ENCODE peak calls at places on chromosomes 2 and 18, in five cellular contexts. L, N, P, Q and S are unnamed samples.

GRCh38 chr18:80145191-80145799 is 36.2 kb downstream of the ADNP2 start:
- DNase-seq in N (no peak), Q (no peak), P (no peak), L (no peak), S (no peak)

GRCh38 chr2:9895669-9896068 is 52.4 kb downstream of the TAF1B start:
- DNase-seq in P (no peak), Q (no peak), L (no peak), N (no peak), S (no peak)

GRCh38 chr2:16656087-16656486 is 9.5 kb downstream of the CYRIA start:
- DNase-seq in Q (no peak), L (no peak), N (no peak), P (no peak), S (no peak)

GRCh38 chr2:170930132-170931109 is 1.4 kb downstream of the GORASP2 start:
- DNase-seq in P (peak), L (no peak), Q (peak), N (no peak), S (peak)

GRCh38 chr2:11629851-11630250 is 40.1 kb downstream of the NTSR2 start:
- DNase-seq in L (no peak), P (no peak), N (no peak), Q (no peak), S (no peak)

GRCh38 chr18:54717673-54718435 is 110.4 kb upstream of the RAB27B start:
- DNase-seq in Q (peak), L (no peak), N (no peak), P (no peak), S (peak)

GRCh38 chr18:6211174-6211504 is 203.6 kb downstream of the L3MBTL4 start:
- DNase-seq in Q (no peak), P (no peak), N (no peak), L (no peak), S (no peak)

GRCh38 chr2:43212931-43213330 is 13.5 kb downstream of the ZFP36L2 start:
- DNase-seq in N (no peak), P (no peak), Q (no peak), L (peak), S (no peak)

GRCh38 chr2:206116278-206116677 is 30.3 kb upstream of the INO80D start:
- DNase-seq in L (no peak), P (no peak), N (no peak), Q (no peak), S (no peak)

GRCh38 chr2:153105829-153106578 is 372.6 kb downstream of the RPRM start:
- DNase-seq in P (no peak), Q (no peak), L (no peak), N (no peak), S (no peak)

GRCh38 chr2:223853425-223853837 is 16.0 kb upstream of the AP1S3 start:
- DNase-seq in N (no peak), L (no peak), P (no peak), Q (no peak), S (no peak)

GRCh38 chr2:223856021-223856420 is 18.6 kb upstream of the AP1S3 start:
- DNase-seq in L (no peak), P (no peak), N (no peak), Q (no peak), S (no peak)

GRCh38 chr2:223856584-223856983 is 19.2 kb upstream of the AP1S3 start:
- DNase-seq in Q (no peak), N (no peak), L (no peak), P (no peak), S (no peak)

GRCh38 chr2:223855426-223855825 is 18.0 kb upstream of the AP1S3 start:
- DNase-seq in L (no peak), P (no peak), Q (no peak), N (no peak), S (peak)

DNA sequence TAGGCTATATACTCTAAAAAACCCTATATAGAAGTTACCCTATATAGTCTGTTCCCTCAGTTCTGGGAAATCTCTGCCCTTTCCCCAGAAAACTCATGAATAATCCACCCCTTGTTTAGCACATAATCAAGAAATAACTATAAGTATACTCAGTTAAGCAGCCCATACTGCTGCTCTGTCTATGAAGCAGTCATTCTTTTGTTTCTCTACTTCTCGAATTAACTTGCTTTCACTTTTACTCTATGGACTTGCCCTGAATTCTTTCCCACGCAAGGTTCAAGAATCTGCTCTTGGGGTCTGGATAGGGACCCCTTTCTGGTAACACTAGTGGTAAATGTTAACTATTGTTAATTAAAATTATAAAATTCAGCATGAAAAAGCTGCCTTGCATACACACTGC is 17.4 kb upstream of the AP1S3 start:
- DNase-seq in P (no peak), L (no peak), Q (no peak), N (no peak), S (no peak)
- TF ChIP-seq CTCF in P (no peak), L (no peak), Q (no peak), N (no peak), S (no peak)

DNA sequence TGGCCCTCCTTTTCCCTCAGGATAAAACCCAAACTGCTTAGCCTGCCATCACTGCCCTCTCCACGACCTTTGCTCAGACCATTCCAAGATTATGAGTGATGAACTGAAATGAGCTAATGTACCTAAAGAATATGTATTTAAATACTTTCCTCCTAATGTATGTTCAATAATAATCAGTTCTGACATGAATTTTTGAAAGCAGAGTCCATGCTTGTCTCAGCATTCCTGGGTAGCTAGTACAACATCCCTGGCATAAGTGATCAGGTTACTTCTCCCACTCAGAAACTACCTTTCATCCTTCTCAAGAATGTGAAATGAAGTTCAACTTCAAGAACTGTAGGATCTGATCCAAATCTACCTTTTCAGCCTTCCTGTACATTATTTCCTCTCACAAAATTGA is 103.6 kb downstream of the UNC80 start:
- DNase-seq in Q (no peak), N (no peak), L (no peak), P (no peak), S (no peak)
- TF ChIP-seq CTCF in Q (no peak), N (no peak), L (no peak), P (no peak), S (no peak)

GRCh38 chr2:204551464-204551863 is 6.2 kb downstream of the PARD3B start:
- DNase-seq in P (no peak), Q (no peak), N (no peak), L (no peak), S (no peak)
- TF ChIP-seq CTCF in P (no peak), Q (no peak), N (no peak), L (no peak), S (no peak)

GRCh38 chr18:9188359-9189231 is 52.0 kb downstream of the ANKRD12 start:
- DNase-seq in L (no peak), P (no peak), Q (no peak), N (no peak), S (no peak)

GRCh38 chr18:9196568-9196967 is 60.0 kb downstream of the ANKRD12 start:
- DNase-seq in L (no peak), P (no peak), Q (no peak), N (no peak), S (no peak)

GRCh38 chr18:9191658-9192256 is 55.2 kb downstream of the ANKRD12 start:
- DNase-seq in N (no peak), L (no peak), P (no peak), Q (no peak), S (no peak)

GRCh38 chr18:9193031-9193430 is 56.5 kb downstream of the ANKRD12 start:
- DNase-seq in Q (no peak), N (no peak), P (no peak), L (no peak), S (no peak)
- TF ChIP-seq CTCF in Q (no peak), N (no peak), P (no peak), L (no peak), S (no peak)

GRCh38 chr2:60644942-60645341 is 91.5 kb upstream of the BCL11A start:
- DNase-seq in L (peak), N (no peak), P (no peak), Q (no peak), S (no peak)

GRCh38 chr2:60643747-60644146 is 90.3 kb upstream of the BCL11A start:
- DNase-seq in Q (no peak), P (no peak), L (no peak), N (no peak), S (no peak)

GRCh38 chr2:60641866-60642788 is 88.7 kb upstream of the BCL11A start:
- DNase-seq in N (no peak), P (peak), L (no peak), Q (peak), S (peak)
- TF ChIP-seq CTCF in N (peak), P (peak), L (peak), Q (peak), S (peak)

DNA sequence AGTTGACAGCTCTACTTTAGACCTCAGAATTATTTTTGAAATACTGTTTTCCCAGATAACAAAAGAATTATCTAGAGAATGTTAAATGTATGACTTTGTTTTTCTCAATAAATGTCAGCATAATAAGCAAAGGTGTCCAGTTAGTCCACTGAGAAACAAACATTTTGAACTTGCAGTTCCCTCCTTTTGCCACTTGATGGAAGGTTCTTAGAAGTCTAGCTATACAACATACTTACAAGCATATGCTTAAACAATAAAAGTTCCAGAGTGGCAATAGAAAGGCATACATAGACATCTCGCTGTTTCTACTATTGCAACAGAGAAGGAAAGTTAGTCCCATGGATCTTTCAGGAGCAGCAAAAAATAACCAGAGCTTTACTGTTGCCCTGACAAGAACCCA is 11.8 kb downstream of the NDUFA10 start:
- DNase-seq in Q (peak), N (no peak), L (no peak), P (no peak), S (peak)
- TF ChIP-seq CTCF in Q (peak), N (peak), L (no peak), P (no peak), S (peak)

DNA sequence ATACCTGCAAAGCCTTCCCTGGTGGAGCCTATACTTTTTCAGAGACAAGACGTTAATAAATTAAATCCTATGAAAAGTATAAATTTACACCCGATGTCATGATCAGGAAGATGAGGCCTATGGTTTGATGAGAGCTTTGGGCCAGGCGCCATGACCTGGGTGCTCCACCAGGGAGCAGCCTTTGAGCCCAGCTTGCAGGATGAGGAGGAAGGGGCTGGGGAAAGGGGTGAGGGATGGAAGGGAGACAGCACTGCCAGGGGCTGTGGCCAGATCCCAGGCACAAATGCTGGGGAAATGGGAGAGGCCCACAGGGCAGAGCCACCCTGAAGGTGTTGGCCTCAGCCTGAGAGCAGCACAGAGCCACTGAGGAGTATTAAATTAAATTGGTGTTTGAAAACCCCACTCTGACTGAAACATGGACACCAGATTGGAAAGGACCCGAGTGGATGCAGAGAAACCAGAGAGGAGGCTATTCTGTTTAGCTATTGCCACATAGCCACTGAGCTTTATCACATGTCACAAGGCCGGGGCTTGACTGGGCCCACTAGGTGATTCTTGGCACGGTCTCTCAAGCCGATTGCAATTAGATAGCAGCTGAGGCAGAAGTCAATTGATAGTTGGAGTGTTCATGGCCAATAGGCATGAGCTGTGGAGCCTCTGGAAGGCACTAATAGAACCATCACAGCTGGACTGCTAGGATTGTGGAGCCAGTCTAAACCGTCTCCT is 9.6 kb upstream of the FAHD2A start:
- DNase-seq in N (no peak), Q (no peak), P (no peak), L (no peak), S (no peak)
- TF ChIP-seq CTCF in N (peak), Q (peak), P (no peak), L (no peak), S (peak)